ENCODE peak calls at places on chromosomes 6 and 20, in eight cellular contexts. J is left lung, S is psoas muscle, I is sigmoid colon, O is heart left ventricle, U is mesendoderm, R is adipocyte, V is cardiac muscle cell. Q is an unnamed sample. For H3K27me3, the result is how much of the 10 kb centered on the place peaks cover.

GRCh38 chr6:144785056-144785455 is 499.9 kb downstream of the UTRN start:
- DNase-seq in J (no peak), S (no peak), I (no peak), O (no peak), U (no peak), R (no peak), V (no peak), Q (no peak)

GRCh38 chr6:50608421-50608820 is 104.9 kb upstream of the TFAP2D start:
- DNase-seq in J (no peak), S (no peak), I (no peak), O (no peak), U (no peak), R (no peak), V (no peak), Q (no peak)

GRCh38 chr6:79544939-79545450 is 7.8 kb upstream of the LCA5 start:
- DNase-seq in J (peak), S (peak), I (peak), O (peak), U (peak), R (peak), V (peak), Q (no peak)

GRCh38 chr20:49985157-49985556 is 2.4 kb downstream of the SNAI1 start:
- DNase-seq in J (no peak), S (no peak), I (no peak), O (no peak), U (no peak), R (no peak), V (no peak), Q (no peak)

GRCh38 chr6:1110164-1110563 is 201.7 kb upstream of the FOXQ1 start:
- DNase-seq in J (no peak), S (no peak), I (no peak), O (no peak), U (no peak), R (no peak), V (no peak), Q (no peak)

GRCh38 chr6:160692369-160692959 is 9.6 kb upstream of the PLG start:
- DNase-seq in J (no peak), S (no peak), I (no peak), O (no peak), U (peak), R (no peak), V (no peak), Q (peak)

GRCh38 chr6:44399991-44400390 is 12.5 kb downstream of the CDC5L start:
- DNase-seq in J (no peak), S (no peak), I (no peak), O (no peak), U (no peak), R (no peak), V (peak), Q (no peak)

GRCh38 chr20:10616212-10616611 is 57.6 kb downstream of the JAG1 start:
- DNase-seq in J (no peak), S (no peak), I (no peak), O (no peak), U (no peak), R (no peak), V (no peak), Q (no peak)

GRCh38 chr6:156953478-156954146 is 176.4 kb downstream of the ARID1B start:
- DNase-seq in J (no peak), S (no peak), I (no peak), O (peak), U (peak), R (peak), V (peak), Q (no peak)

GRCh38 chr20:37890108-37890507 is 12.8 kb upstream of the VSTM2L start:
- DNase-seq in J (no peak), S (no peak), I (no peak), O (no peak), U (no peak), R (no peak), V (no peak), Q (no peak)

GRCh38 chr6:53547166-53547814 is 2.4 kb upstream of the GCLC start:
- DNase-seq in J (no peak), S (no peak), I (no peak), O (no peak), U (no peak), R (peak), V (no peak), Q (no peak)

GRCh38 chr6:147806697-147807096 is 298.2 kb downstream of the SAMD5 start:
- DNase-seq in J (no peak), S (no peak), I (no peak), O (no peak), U (peak), R (no peak), V (no peak), Q (no peak)

GRCh38 chr6:34178361-34179105 is 32.6 kb upstream of the GRM4 start:
- DNase-seq in J (no peak), S (no peak), I (no peak), O (no peak), U (no peak), R (no peak), V (no peak), Q (no peak)

GRCh38 chr6:32973144-32973854 is 4.9 kb downstream of the BRD2 start:
- DNase-seq in J (no peak), S (no peak), I (peak), O (no peak), U (peak), R (peak), V (no peak), Q (peak)

GRCh38 chr20:61931476-61932198 is 134.0 kb downstream of the TAF4 start:
- DNase-seq in J (no peak), S (peak), I (peak), O (no peak), U (no peak), R (no peak), V (no peak), Q (no peak)

GRCh38 chr6:47970826-47971225 is 140.2 kb downstream of the PTCHD4 start:
- DNase-seq in J (no peak), S (no peak), I (no peak), O (no peak), U (no peak), R (no peak), V (no peak), Q (no peak)

GRCh38 chr6:31663961-31664789 is 622 bp downstream of the GPANK1 start:
- DNase-seq in J (peak), S (peak), I (peak), O (peak), U (peak), R (peak), V (peak), Q (no peak)

GRCh38 chr6:134310206-134310605 is 7.7 kb downstream of the SGK1 start:
- DNase-seq in J (no peak), S (no peak), I (no peak), O (no peak), U (no peak), R (no peak), V (peak), Q (no peak)

GRCh38 chr6:35049346-35049745 is 91.8 kb downstream of the TCP11 start:
- DNase-seq in J (no peak), S (no peak), I (peak), O (no peak), U (no peak), R (no peak), V (no peak), Q (no peak)

GRCh38 chr6:104711371-104711770 is 148.3 kb downstream of the HACE1 start:
- DNase-seq in J (no peak), S (no peak), I (no peak), O (no peak), U (no peak), R (peak), V (peak), Q (peak)

DNA sequence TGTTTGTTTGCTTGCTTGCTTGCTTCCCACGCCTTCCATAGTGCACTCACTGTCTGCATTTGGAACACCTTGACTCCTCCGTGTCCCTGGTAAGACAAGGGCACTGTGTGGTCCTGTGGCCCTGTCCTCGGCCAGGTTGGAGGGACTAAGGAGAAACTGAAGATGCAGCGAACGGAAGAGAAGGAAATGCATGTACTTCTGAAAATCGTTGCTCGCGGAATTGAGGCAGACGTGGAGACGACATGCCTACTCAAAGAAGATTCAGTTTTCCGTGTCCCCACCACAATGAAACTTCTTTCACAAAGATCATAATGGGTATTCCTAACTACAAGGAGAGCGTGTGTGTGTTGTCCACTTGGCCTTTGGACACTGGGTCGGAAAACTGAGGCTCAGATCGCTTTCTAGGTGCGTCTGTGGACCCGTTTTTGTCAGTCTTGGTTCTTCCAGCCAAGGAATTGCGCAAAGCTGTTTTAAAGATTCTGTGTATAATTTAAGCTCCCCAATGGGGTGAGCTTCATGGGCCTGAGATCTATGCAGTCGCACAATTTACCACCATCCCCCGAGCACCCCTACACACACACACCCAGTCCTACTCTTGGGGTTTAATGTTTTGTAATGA is 120.4 kb upstream of the ZNF184 start:
- DNase-seq in J (no peak), S (no peak), I (no peak), O (no peak), U (no peak), R (no peak), V (no peak), Q (peak)
- H3K27me3 ChIP-seq in J (half or more), S (half or more), I (half or more), O (half or more), U (under half), R (under half), V (half or more), Q (under half)

DNA sequence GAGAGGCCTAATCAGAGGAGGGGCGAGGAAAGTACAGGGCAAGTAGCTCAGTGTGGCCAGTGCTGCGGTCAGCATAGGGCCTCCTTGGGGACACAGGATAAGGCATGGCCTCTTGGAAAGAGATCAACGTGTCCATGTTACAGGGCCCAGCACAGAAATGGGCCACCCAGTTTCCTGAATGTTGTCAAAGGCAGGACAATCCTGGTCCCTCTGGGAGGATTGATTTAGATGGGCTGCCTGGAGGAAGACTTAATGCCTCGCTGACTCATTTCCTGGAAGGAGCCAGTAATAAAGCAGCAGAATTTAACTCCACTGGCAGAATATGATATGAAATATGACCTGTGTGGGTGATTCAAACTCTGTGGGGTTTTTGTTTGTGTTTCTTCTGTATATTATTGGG is 16.6 kb downstream of the DDO start:
- DNase-seq in J (no peak), S (no peak), I (no peak), O (no peak), U (no peak), R (peak), V (no peak), Q (no peak)
- H3K27me3 ChIP-seq in J (under half), S (under half), I (under half), O (under half), U (under half), R (under half), V (under half), Q (under half)

DNA sequence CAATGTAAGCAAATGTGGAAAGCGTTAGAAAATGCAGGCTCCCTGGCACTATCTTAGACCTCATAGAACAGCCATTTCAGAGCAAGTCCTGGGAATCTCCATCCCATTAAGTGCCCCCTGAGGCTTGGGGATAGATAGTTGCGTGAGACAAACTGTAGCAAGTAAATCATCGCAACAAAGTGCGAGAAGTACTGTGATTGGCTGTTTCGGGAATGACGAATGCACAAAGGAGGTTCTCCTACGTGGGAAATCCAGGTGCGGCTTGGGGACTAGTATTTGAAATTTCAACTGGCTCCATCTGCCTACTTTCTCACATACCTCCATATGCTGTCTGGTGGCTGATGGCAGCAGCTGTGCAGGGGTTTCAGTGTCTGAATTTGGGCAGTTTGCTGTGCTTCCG is 84.5 kb downstream of the PLEKHG1 start:
- DNase-seq in J (no peak), S (no peak), I (no peak), O (no peak), U (no peak), R (no peak), V (no peak), Q (no peak)
- H3K27me3 ChIP-seq in J (under half), S (under half), I (under half), O (under half), U (under half), R (under half), V (under half), Q (under half)

GRCh38 chr6:7432391-7433207 is 43.0 kb downstream of the RIOK1 start:
- DNase-seq in J (no peak), S (no peak), I (no peak), O (no peak), U (no peak), R (no peak), V (no peak), Q (no peak)
- H3K27me3 ChIP-seq in J (under half), S (under half), I (under half), O (under half), U (under half), R (under half), V (under half), Q (under half)